ENCODE peak calls at places on chromosomes 4 and X, in five cellular contexts. One of them, this sample, is unnamed.

GRCh38 chr4:13355036-13355910 is 128.9 kb downstream of the RAB28 start:
- DNase-seq in effector memory CD4-positive, alpha-beta T cell: no peak
- DNase-seq in GM23338: no peak
- DNase-seq in heart left ventricle: no peak
- DNase-seq in GM23248: no peak
- DNase-seq in this sample: no peak

GRCh38 chrX:17527932-17528331 is 152.9 kb downstream of the NHS start:
- DNase-seq in effector memory CD4-positive, alpha-beta T cell: no peak
- DNase-seq in GM23338: no peak
- DNase-seq in heart left ventricle: no peak
- DNase-seq in GM23248: no peak
- DNase-seq in this sample: no peak

GRCh38 chrX:107025538-107025937 is 25.5 kb upstream of the MORC4 start:
- DNase-seq in effector memory CD4-positive, alpha-beta T cell: no peak
- DNase-seq in GM23338: peak; percentile 54
- DNase-seq in heart left ventricle: no peak
- DNase-seq in GM23248: peak; percentile 48
- DNase-seq in this sample: no peak

GRCh38 chr4:1628892-1629703 is 55.0 kb downstream of the FAM53A start:
- DNase-seq in effector memory CD4-positive, alpha-beta T cell: peak; percentile 43
- DNase-seq in GM23338: peak; percentile 79
- DNase-seq in heart left ventricle: peak; percentile 82
- DNase-seq in GM23248: peak; percentile 63
- DNase-seq in this sample: peak; percentile 48

GRCh38 chr4:57249083-57249482 is 138.9 kb upstream of the IGFBP7 start:
- DNase-seq in effector memory CD4-positive, alpha-beta T cell: no peak
- DNase-seq in GM23338: no peak
- DNase-seq in heart left ventricle: no peak
- DNase-seq in GM23248: peak; percentile 70
- DNase-seq in this sample: no peak

GRCh38 chrX:123860983-123861382 is 1.1 kb downstream of the XIAP start:
- DNase-seq in effector memory CD4-positive, alpha-beta T cell: no peak
- DNase-seq in GM23338: no peak
- DNase-seq in heart left ventricle: no peak
- DNase-seq in GM23248: peak; percentile 35
- DNase-seq in this sample: no peak

GRCh38 chr4:89899157-89899556 is 4.5 kb downstream of the MMRN1 start:
- DNase-seq in effector memory CD4-positive, alpha-beta T cell: no peak
- DNase-seq in GM23338: no peak
- DNase-seq in heart left ventricle: no peak
- DNase-seq in GM23248: no peak
- DNase-seq in this sample: no peak

GRCh38 chr4:182809417-182810102 is 107.6 kb downstream of the DCTD start:
- DNase-seq in effector memory CD4-positive, alpha-beta T cell: no peak
- DNase-seq in GM23338: peak; percentile 57
- DNase-seq in heart left ventricle: no peak
- DNase-seq in GM23248: peak; percentile 5
- DNase-seq in this sample: no peak

GRCh38 chrX:617401-617800 is 13.2 kb upstream of the SHOX start:
- DNase-seq in effector memory CD4-positive, alpha-beta T cell: no peak
- DNase-seq in GM23338: no peak
- DNase-seq in heart left ventricle: no peak
- DNase-seq in GM23248: no peak
- DNase-seq in this sample: no peak

GRCh38 chrX:118182050-118182449 is 65.4 kb upstream of the KLHL13 start:
- DNase-seq in effector memory CD4-positive, alpha-beta T cell: no peak
- DNase-seq in GM23338: no peak
- DNase-seq in heart left ventricle: no peak
- DNase-seq in GM23248: peak; percentile 7
- DNase-seq in this sample: no peak

GRCh38 chr4:53012738-53013137 is 150.6 kb downstream of the RASL11B start:
- DNase-seq in effector memory CD4-positive, alpha-beta T cell: no peak
- DNase-seq in GM23338: no peak
- DNase-seq in heart left ventricle: no peak
- DNase-seq in GM23248: peak; percentile 47
- DNase-seq in this sample: no peak

GRCh38 chr4:169070071-169070894 is 60.2 kb upstream of the CBR4 start:
- DNase-seq in effector memory CD4-positive, alpha-beta T cell: no peak
- DNase-seq in GM23338: peak; percentile 92
- DNase-seq in heart left ventricle: peak; percentile 71
- DNase-seq in GM23248: peak; percentile 96
- DNase-seq in this sample: peak; percentile 51

GRCh38 chr4:56240554-56241190 is 146.6 kb downstream of the AASDH start:
- DNase-seq in effector memory CD4-positive, alpha-beta T cell: no peak
- DNase-seq in GM23338: no peak
- DNase-seq in heart left ventricle: no peak
- DNase-seq in GM23248: no peak
- DNase-seq in this sample: no peak
- H3K4me1 ChIP-seq in effector memory CD4-positive, alpha-beta T cell: no peaks in the 10 kb centered on the region
- H3K4me1 ChIP-seq in GM23338: peaks cover 10% of the 10 kb centered on the region
- H3K4me1 ChIP-seq in heart left ventricle: no peaks in the 10 kb centered on the region
- H3K4me1 ChIP-seq in GM23248: no peaks in the 10 kb centered on the region
- H3K4me1 ChIP-seq in this sample: no peaks in the 10 kb centered on the region

GRCh38 chr4:139833131-139833930 is 167.7 kb downstream of the MGST2 start:
- DNase-seq in effector memory CD4-positive, alpha-beta T cell: no peak
- DNase-seq in GM23338: peak; percentile 65
- DNase-seq in heart left ventricle: no peak
- DNase-seq in GM23248: peak; percentile 59
- DNase-seq in this sample: no peak
- H3K4me3 ChIP-seq in effector memory CD4-positive, alpha-beta T cell: no peak overlapping the region
- H3K4me3 ChIP-seq in GM23338: no peak overlapping the region
- H3K4me3 ChIP-seq in heart left ventricle: no peak overlapping the region
- H3K4me3 ChIP-seq in GM23248: no peak overlapping the region
- H3K4me3 ChIP-seq in this sample: no peak overlapping the region

DNA sequence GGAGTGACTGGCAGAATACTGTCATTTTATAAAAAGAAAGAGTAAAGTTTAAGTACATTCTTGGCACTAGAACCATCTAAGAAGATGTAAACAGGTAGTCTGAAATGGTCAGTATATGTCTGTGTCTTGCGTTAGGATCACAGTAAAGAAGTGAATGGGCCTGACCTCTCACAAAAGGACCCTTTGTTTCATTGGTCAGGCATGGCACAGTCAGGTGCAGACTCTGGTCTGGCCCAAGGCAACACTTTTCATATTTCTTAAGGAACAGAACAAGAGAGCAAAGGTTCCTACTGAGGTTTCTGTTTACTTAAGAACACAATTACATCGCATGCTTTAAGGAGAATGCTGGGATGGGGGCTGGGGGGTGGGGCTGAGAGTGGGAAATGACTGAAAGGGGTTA is 48.1 kb downstream of the RPGR start:
- DNase-seq in effector memory CD4-positive, alpha-beta T cell: no peak
- DNase-seq in GM23338: peak; percentile 7
- DNase-seq in heart left ventricle: no peak
- DNase-seq in GM23248: no peak
- DNase-seq in this sample: no peak
- H3K4me1 ChIP-seq in effector memory CD4-positive, alpha-beta T cell: no peaks in the 10 kb centered on the region
- H3K4me1 ChIP-seq in GM23338: peaks cover 8% of the 10 kb centered on the region
- H3K4me1 ChIP-seq in heart left ventricle: no peaks in the 10 kb centered on the region
- H3K4me1 ChIP-seq in GM23248: peaks cover 23% of the 10 kb centered on the region
- H3K4me1 ChIP-seq in this sample: no peaks in the 10 kb centered on the region

DNA sequence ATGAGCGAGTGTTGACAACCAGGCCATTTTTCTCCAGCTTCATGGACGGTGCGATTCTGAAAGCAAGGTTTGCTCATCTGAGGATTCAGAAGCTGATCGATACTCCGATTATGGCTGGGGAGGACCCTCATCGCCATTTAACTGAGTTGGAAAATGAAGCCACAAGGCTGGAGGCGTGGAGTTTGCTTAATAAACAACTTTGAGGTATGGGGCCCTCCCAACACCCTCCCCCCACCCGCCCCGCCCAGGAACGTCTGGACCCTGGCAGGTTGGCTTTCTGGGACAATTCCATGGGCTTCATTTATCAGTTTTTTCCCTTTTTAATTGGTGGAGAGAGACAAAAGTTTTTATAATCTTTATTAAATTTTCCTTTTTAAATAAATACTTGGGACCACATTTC is 52.5 kb downstream of the C4orf51 start:
- DNase-seq in effector memory CD4-positive, alpha-beta T cell: no peak
- DNase-seq in GM23338: peak; percentile 34
- DNase-seq in heart left ventricle: no peak
- DNase-seq in GM23248: peak; percentile 30
- DNase-seq in this sample: no peak
- H3K4me3 ChIP-seq in effector memory CD4-positive, alpha-beta T cell: peak overlapping the region; percentile 86
- H3K4me3 ChIP-seq in GM23338: peak overlapping the region; percentile 72
- H3K4me3 ChIP-seq in heart left ventricle: peak overlapping the region; percentile 60
- H3K4me3 ChIP-seq in GM23248: peak overlapping the region; percentile 67
- H3K4me3 ChIP-seq in this sample: peak overlapping the region; percentile 59

GRCh38 chr4:142404191-142404611 is 441.9 kb downstream of the INPP4B start:
- DNase-seq in effector memory CD4-positive, alpha-beta T cell: no peak
- DNase-seq in GM23338: no peak
- DNase-seq in heart left ventricle: no peak
- DNase-seq in GM23248: peak; percentile 95
- DNase-seq in this sample: no peak

GRCh38 chr4:142405021-142405991 is 440.8 kb downstream of the INPP4B start:
- DNase-seq in effector memory CD4-positive, alpha-beta T cell: peak; percentile 52
- DNase-seq in GM23338: peak; percentile 19
- DNase-seq in heart left ventricle: no peak
- DNase-seq in GM23248: peak; percentile 86
- DNase-seq in this sample: peak; percentile 43

GRCh38 chr4:142406917-142407501 is 439.1 kb downstream of the INPP4B start:
- DNase-seq in effector memory CD4-positive, alpha-beta T cell: no peak
- DNase-seq in GM23338: no peak
- DNase-seq in heart left ventricle: no peak
- DNase-seq in GM23248: peak; percentile 9
- DNase-seq in this sample: no peak

GRCh38 chr4:142407569-142407968 is 438.5 kb downstream of the INPP4B start:
- DNase-seq in effector memory CD4-positive, alpha-beta T cell: no peak
- DNase-seq in GM23338: peak; percentile 43
- DNase-seq in heart left ventricle: no peak
- DNase-seq in GM23248: peak; percentile 59
- DNase-seq in this sample: no peak

DNA sequence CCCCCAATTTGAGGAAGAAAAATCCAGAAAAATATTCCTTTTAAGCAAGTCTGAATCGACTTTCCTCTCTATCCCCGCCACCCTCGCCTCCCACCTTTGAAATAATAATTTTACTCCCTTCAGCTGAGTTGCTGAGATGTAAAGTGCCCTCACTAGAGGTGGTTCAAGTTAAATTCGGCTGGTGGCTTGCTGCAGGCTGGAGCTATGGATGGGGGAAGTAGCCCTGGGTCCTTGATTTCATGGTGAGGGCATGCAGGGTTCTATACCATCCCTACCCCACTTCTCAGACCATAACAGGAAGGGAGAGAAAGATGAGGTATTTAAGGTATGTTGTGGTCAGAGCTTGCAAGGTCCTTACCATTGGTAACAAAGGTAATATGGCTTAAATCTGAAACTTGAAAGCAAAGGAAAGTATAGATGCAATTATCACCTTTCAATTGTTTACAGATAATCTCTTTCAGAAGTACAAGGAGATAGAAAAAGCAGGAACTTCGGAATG is 440.0 kb downstream of the INPP4B start:
- DNase-seq in effector memory CD4-positive, alpha-beta T cell: no peak
- DNase-seq in GM23338: peak; percentile 35
- DNase-seq in heart left ventricle: no peak
- DNase-seq in GM23248: peak; percentile 35
- DNase-seq in this sample: no peak
- H3K4me1 ChIP-seq in effector memory CD4-positive, alpha-beta T cell: peaks cover 17% of the 10 kb centered on the region
- H3K4me1 ChIP-seq in GM23338: peaks cover 45% of the 10 kb centered on the region
- H3K4me1 ChIP-seq in heart left ventricle: peaks cover 47% of the 10 kb centered on the region
- H3K4me1 ChIP-seq in GM23248: peaks cover 66% of the 10 kb centered on the region
- H3K4me1 ChIP-seq in this sample: peaks cover 33% of the 10 kb centered on the region

DNA sequence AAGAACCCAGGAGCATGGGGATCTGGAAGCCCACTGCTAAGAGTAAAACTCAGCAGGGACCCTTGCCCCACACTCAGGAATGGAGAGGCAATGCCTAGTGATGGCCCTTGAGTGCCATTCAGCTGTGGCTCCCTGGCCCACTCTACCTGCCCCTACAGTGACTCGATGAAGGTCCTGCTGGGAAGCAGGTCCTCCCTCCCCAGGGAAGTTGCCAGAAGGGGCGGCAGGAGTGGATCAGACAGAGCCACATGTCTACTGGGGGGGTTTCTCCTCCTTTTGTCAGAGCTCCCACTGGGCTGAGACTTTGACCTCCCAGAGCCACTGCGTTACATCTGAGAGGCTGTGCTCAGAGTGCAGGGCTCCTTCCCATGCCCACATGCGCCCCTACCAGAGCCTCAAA is 1.2 kb downstream of the SLC10A3 start:
- DNase-seq in effector memory CD4-positive, alpha-beta T cell: no peak
- DNase-seq in GM23338: no peak
- DNase-seq in heart left ventricle: no peak
- DNase-seq in GM23248: no peak
- DNase-seq in this sample: no peak
- H3K4me3 ChIP-seq in effector memory CD4-positive, alpha-beta T cell: peak overlapping the region; percentile 49
- H3K4me3 ChIP-seq in GM23338: no peak overlapping the region
- H3K4me3 ChIP-seq in heart left ventricle: peak overlapping the region; percentile 68
- H3K4me3 ChIP-seq in GM23248: peak overlapping the region; percentile 81
- H3K4me3 ChIP-seq in this sample: peak overlapping the region; percentile 81

DNA sequence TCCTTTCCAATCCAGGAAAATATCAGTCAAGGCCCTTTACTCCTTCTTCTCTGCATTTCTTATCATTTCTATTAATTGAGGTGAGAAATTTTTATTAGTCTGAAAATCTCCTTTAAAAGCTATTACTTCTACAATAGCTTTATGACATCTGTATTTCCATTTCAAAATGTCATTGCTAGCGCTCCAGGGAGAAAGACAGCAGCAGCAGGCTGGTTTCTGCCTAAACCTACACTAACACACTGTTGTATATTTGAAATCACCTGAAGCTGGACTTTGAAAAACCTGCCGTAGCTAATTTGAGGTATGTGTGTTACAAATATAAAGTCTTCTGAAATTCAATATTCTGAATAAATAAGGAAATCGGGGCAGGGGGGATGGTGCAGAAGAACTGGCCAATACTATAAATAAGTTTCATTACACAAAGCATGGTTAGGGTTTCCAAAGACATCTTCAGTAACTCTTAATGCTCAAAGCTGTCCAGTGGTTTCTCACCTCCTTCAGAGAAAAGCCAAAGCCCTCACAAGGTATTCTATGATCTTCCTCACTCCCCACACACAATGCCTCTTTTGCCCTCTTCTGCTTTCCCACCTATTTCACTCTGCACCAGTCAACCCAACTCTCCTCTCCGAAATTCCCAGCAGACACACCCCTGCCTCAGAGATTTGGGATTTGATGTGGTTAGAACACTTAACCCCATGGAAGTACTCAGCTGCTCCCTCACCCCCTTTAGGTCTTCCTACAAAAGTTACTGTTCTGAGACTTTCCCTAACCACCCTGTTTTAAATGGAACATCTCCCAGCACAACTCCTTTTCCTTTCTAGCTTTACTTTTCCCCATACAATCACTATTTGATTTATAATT is 122.7 kb downstream of the PPP3CA start:
- DNase-seq in effector memory CD4-positive, alpha-beta T cell: no peak
- DNase-seq in GM23338: no peak
- DNase-seq in heart left ventricle: no peak
- DNase-seq in GM23248: no peak
- DNase-seq in this sample: no peak
- H3K4me1 ChIP-seq in effector memory CD4-positive, alpha-beta T cell: no peaks in the 10 kb centered on the region
- H3K4me1 ChIP-seq in GM23338: peaks cover 7% of the 10 kb centered on the region
- H3K4me1 ChIP-seq in heart left ventricle: peaks cover 29% of the 10 kb centered on the region
- H3K4me1 ChIP-seq in GM23248: peaks cover 20% of the 10 kb centered on the region
- H3K4me1 ChIP-seq in this sample: no peaks in the 10 kb centered on the region

DNA sequence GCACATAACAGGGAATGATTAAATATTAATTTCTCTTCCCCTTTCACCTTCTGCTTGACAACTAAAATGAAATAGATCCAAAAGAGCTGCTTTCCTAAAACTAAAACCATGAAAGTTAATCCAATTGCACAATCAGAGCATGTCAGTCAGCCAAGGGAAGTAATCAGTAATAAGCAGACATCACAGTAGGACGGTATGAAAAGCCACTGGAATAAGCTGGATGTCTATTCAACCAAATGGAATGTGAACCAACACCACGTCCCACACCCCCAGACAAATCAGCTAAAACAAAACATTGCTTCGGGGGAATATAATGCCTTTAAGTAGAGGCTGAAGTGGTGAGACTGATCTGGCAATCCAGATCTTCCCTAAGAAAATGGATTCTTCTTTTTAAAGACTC is 859.4 kb upstream of the FTHL17 start:
- DNase-seq in effector memory CD4-positive, alpha-beta T cell: no peak
- DNase-seq in GM23338: no peak
- DNase-seq in heart left ventricle: no peak
- DNase-seq in GM23248: peak; percentile 0
- DNase-seq in this sample: no peak
- H3K4me3 ChIP-seq in effector memory CD4-positive, alpha-beta T cell: no peak overlapping the region
- H3K4me3 ChIP-seq in GM23338: no peak overlapping the region
- H3K4me3 ChIP-seq in heart left ventricle: no peak overlapping the region
- H3K4me3 ChIP-seq in GM23248: no peak overlapping the region
- H3K4me3 ChIP-seq in this sample: no peak overlapping the region